ENCODE peak calls at places on chromosomes 13 and 19, in seven cellular contexts. F is H7, I is RCC 7860, D is mesothelial cell of epicardium, Z is thyroid gland, R is upper lobe of left lung, A is nucleus accumbens. Q is an unnamed sample.

GRCh38 chr13:98504029-98504351 is 72.9 kb downstream of the STK24 start:
- DNase-seq in A (no peak), D (no peak), R (no peak), Z (no peak), F (no peak), I (no peak), Q (no peak)

GRCh38 chr19:50415661-50416033 is 3.1 kb upstream of the SPIB start:
- DNase-seq in I (no peak), D (no peak), R (peak; percentile 50), A (no peak), F (peak; percentile 67), Z (no peak), Q (no peak)

GRCh38 chr19:8695501-8695900 is 3.1 kb downstream of the ACTL9 start:
- DNase-seq in A (no peak), D (no peak), I (no peak), Z (no peak), R (no peak), F (no peak), Q (no peak)

GRCh38 chr19:19261350-19262189 is 11.5 kb downstream of the TM6SF2 start:
- DNase-seq in F (peak; percentile 99), I (no peak), D (peak; percentile 52), Z (no peak), A (no peak), R (no peak), Q (no peak)

GRCh38 chr19:41623360-41623759 is 3.5 kb downstream of the CEACAM4 start:
- DNase-seq in A (no peak), I (no peak), R (peak; percentile 57), Z (no peak), D (no peak), F (no peak), Q (no peak)

GRCh38 chr13:45615501-45616101 is at the start of gene ERICH6B:
- DNase-seq in Z (peak; percentile 5), A (peak; percentile 33), D (peak; percentile 70), R (no peak), F (peak; percentile 79), I (no peak), Q (no peak)

GRCh38 chr13:20714563-20715339 is 11.3 kb downstream of the IL17D start:
- DNase-seq in A (no peak), Z (peak; percentile 8), D (no peak), R (no peak), I (no peak), F (no peak), Q (no peak)

GRCh38 chr13:79805317-79805716 is 324.4 kb downstream of the NDFIP2 start:
- DNase-seq in A (no peak), Z (no peak), R (no peak), D (no peak), I (no peak), F (peak; percentile 53), Q (no peak)

GRCh38 chr13:50690020-50690419 is 153.5 kb downstream of the DLEU7 start:
- DNase-seq in A (no peak), I (no peak), D (no peak), F (no peak), Z (no peak), R (no peak), Q (no peak)

GRCh38 chr19:19507354-19507753 is 8.0 kb downstream of the TSSK6 start:
- DNase-seq in A (no peak), D (no peak), I (no peak), R (no peak), F (no peak), Z (no peak), Q (no peak)

GRCh38 chr13:40787062-40787461 is 2.3 kb upstream of the SLC25A15 start:
- DNase-seq in A (no peak), Z (no peak), F (no peak), D (no peak), I (no peak), R (no peak), Q (no peak)

GRCh38 chr13:43305416-43305815 is 282.0 kb downstream of the DNAJC15 start:
- DNase-seq in R (no peak), I (no peak), D (no peak), A (no peak), F (no peak), Z (no peak), Q (no peak)

GRCh38 chr13:67135356-67135755 is 94.8 kb downstream of the PCDH9 start:
- DNase-seq in A (no peak), I (no peak), Z (no peak), D (no peak), F (no peak), R (no peak), Q (no peak)

GRCh38 chr13:64248371-64249065 is 2832.9 kb upstream of the PCDH20 start:
- DNase-seq in I (no peak), R (no peak), D (no peak), F (no peak), A (no peak), Z (no peak), Q (no peak)

GRCh38 chr13:110868631-110869165 is 46.2 kb downstream of the ANKRD10 start:
- DNase-seq in I (no peak), F (no peak), Z (no peak), R (no peak), A (no peak), D (no peak), Q (no peak)

GRCh38 chr19:38900816-38901215 is 1.0 kb downstream of the NFKBIB start:
- DNase-seq in R (no peak), D (no peak), Z (no peak), A (no peak), I (no peak), F (no peak), Q (no peak)

GRCh38 chr13:43516401-43516826 is 270.4 kb downstream of the ENOX1 start:
- DNase-seq in I (no peak), D (no peak), Z (no peak), A (no peak), R (no peak), F (no peak), Q (no peak)

GRCh38 chr19:21569497-21569870 is 64.1 kb downstream of the ZNF429 start:
- DNase-seq in Z (peak; percentile 70), A (no peak), I (no peak), R (peak; percentile 79), D (no peak), F (no peak), Q (peak; percentile 78)